ENCODE peak calls at places on chromosomes 5 and 9, in seven cellular contexts. N is NCI-H2029 treated with DMSO at 0.1 percent for 48 hours, A is T follicular helper cell, X is A549, P is left ventricle myocardium inferior, T is EL, E is dorsolateral prefrontal cortex. M is an unnamed sample.

GRCh38 chr5:2751592-2752021 is at the start of gene IRX2:
- DNase-seq in E (no peak), N (peak; percentile 87), P (peak; percentile 79), A (no peak), X (peak; percentile 44), T (peak; percentile 97), M (peak; percentile 88)

GRCh38 chr5:122129332-122129731 is at the start of gene ZNF474:
- DNase-seq in X (no peak), T (peak; percentile 94), N (no peak), A (no peak), P (no peak), E (no peak), M (no peak)

GRCh38 chr5:14168139-14168792 is 25.1 kb downstream of the TRIO start:
- DNase-seq in E (no peak), P (no peak), N (no peak), X (no peak), A (no peak), T (peak; percentile 50), M (no peak)

GRCh38 chr9:69200071-69200470 is 26.0 kb downstream of the TJP2 start:
- DNase-seq in P (no peak), X (no peak), A (no peak), N (no peak), E (no peak), T (peak; percentile 28), M (no peak)

GRCh38 chr5:170266570-170267379 is 30.8 kb downstream of the LCP2 start:
- DNase-seq in N (no peak), P (no peak), T (no peak), X (no peak), E (no peak), A (peak; percentile 60), M (no peak)

GRCh38 chr9:6229604-6230003 is 14.0 kb downstream of the IL33 start:
- DNase-seq in E (no peak), X (no peak), A (no peak), P (no peak), N (peak; percentile 37), T (no peak), M (no peak)

GRCh38 chr5:132496631-132497487 is 6.3 kb upstream of the IRF1 start:
- DNase-seq in N (no peak), P (peak; percentile 93), A (no peak), X (peak; percentile 83), T (peak; percentile 92), E (peak; percentile 74), M (peak; percentile 95)

GRCh38 chr9:6758418-6759113 is 793 bp downstream of the KDM4C start:
- DNase-seq in X (peak; percentile 50), E (peak; percentile 60), P (peak; percentile 39), T (peak; percentile 36), N (no peak), A (peak; percentile 39), M (no peak)

GRCh38 chr5:51389326-51389581 is 6.0 kb downstream of the ISL1 start:
- DNase-seq in A (no peak), E (no peak), N (no peak), T (no peak), P (no peak), X (no peak), M (peak; percentile 34)

GRCh38 chr9:12813960-12814876 is 39.4 kb downstream of the LURAP1L start:
- DNase-seq in E (no peak), N (peak; percentile 30), T (peak; percentile 99), X (peak; percentile 71), A (no peak), P (no peak), M (no peak)

GRCh38 chr9:113558632-113559502 is 95.3 kb downstream of the RGS3 start:
- DNase-seq in E (peak; percentile 37), N (peak; percentile 32), X (no peak), A (no peak), P (peak; percentile 88), T (peak; percentile 72), M (peak; percentile 90)

GRCh38 chr9:13013976-13014375 is 239.2 kb downstream of the LURAP1L start:
- DNase-seq in N (no peak), A (no peak), E (no peak), X (no peak), P (no peak), T (peak; percentile 6), M (no peak)

GRCh38 chr9:71683598-71684235 is 84.6 kb downstream of the CEMIP2 start:
- DNase-seq in N (no peak), P (no peak), E (no peak), T (peak; percentile 86), A (no peak), X (no peak), M (no peak)

GRCh38 chr5:168939887-168940534 is 360.8 kb upstream of the PANK3 start:
- DNase-seq in A (no peak), T (no peak), E (no peak), X (no peak), P (no peak), N (no peak), M (no peak)

GRCh38 chr9:99778308-99778707 is 43.4 kb upstream of the NR4A3 start:
- DNase-seq in N (no peak), E (no peak), X (peak; percentile 20), T (peak; percentile 79), P (no peak), A (no peak), M (no peak)

GRCh38 chr5:167488371-167488770 is 803.1 kb upstream of the WWC1 start:
- DNase-seq in E (no peak), P (no peak), N (no peak), X (no peak), A (no peak), T (peak; percentile 1), M (no peak)

GRCh38 chr5:149552761-149553160 is 1.5 kb upstream of the CSNK1A1 start:
- DNase-seq in P (no peak), T (no peak), A (no peak), N (no peak), X (no peak), E (no peak), M (no peak)

GRCh38 chr9:131276891-131277672 is 772 bp upstream of the FAM78A start:
- DNase-seq in X (no peak), E (no peak), A (peak; percentile 29), N (no peak), T (no peak), P (no peak), M (no peak)

GRCh38 chr5:136018814-136019777 is 9.7 kb upstream of the TGFBI start:
- DNase-seq in N (no peak), A (no peak), X (no peak), T (peak; percentile 99), P (no peak), E (no peak), M (no peak)

GRCh38 chr5:135391869-135392255 is 7.2 kb downstream of the MACROH2A1 start:
- DNase-seq in P (no peak), N (no peak), T (no peak), E (no peak), A (no peak), X (no peak), M (peak; percentile 76)

GRCh38 chr5:5422819-5423515 is 490 bp downstream of the ICE1 start:
- DNase-seq in X (no peak), T (peak; percentile 7), E (no peak), N (no peak), A (no peak), P (no peak), M (no peak)

GRCh38 chr9:35790385-35791291 is 753 bp upstream of the NPR2 start:
- DNase-seq in T (peak; percentile 87), P (peak; percentile 67), X (peak; percentile 85), A (peak; percentile 47), N (peak; percentile 81), E (peak; percentile 68), M (peak; percentile 77)

GRCh38 chr9:37969130-37969529 is 65.2 kb upstream of the SLC25A51 start:
- DNase-seq in A (no peak), E (no peak), T (peak; percentile 54), N (no peak), X (peak; percentile 36), P (peak; percentile 57), M (no peak)

GRCh38 chr5:63125862-63126261 is 547.2 kb downstream of the LRRC70 start:
- DNase-seq in T (peak; percentile 40), E (no peak), X (peak; percentile 28), P (no peak), N (no peak), A (no peak), M (no peak)

GRCh38 chr5:172881691-172882370 is 47.8 kb downstream of the ERGIC1 start:
- DNase-seq in E (no peak), P (no peak), A (no peak), X (no peak), T (peak; percentile 82), N (no peak), M (no peak)

GRCh38 chr9:3906437-3907213 is 380.8 kb upstream of the RFX3 start:
- DNase-seq in E (no peak), P (no peak), N (no peak), X (peak; percentile 12), A (no peak), T (peak; percentile 91), M (no peak)

GRCh38 chr9:23073136-23073535 is 626.5 kb downstream of the DMRTA1 start:
- DNase-seq in N (no peak), X (no peak), T (no peak), A (no peak), P (no peak), E (no peak), M (no peak)

GRCh38 chr9:2299156-2299842 is 284.2 kb downstream of the SMARCA2 start:
- DNase-seq in N (peak; percentile 73), A (no peak), P (no peak), T (no peak), X (no peak), E (no peak), M (no peak)

GRCh38 chr5:14414615-14415515 is 166.7 kb upstream of the OTULINL start:
- DNase-seq in P (no peak), E (no peak), T (no peak), N (no peak), X (no peak), A (no peak), M (no peak)

GRCh38 chr5:8827701-8828100 is 718.2 kb downstream of the SEMA5A start:
- DNase-seq in X (no peak), N (no peak), A (no peak), P (no peak), T (no peak), E (no peak), M (no peak)

GRCh38 chr5:123344819-123345426 is 78.3 kb downstream of the CEP120 start:
- DNase-seq in P (no peak), T (peak; percentile 31), X (peak; percentile 2), N (peak; percentile 19), A (no peak), E (no peak), M (no peak)

GRCh38 chr9:73178044-73178443 is 26.4 kb downstream of the ANXA1 start:
- DNase-seq in T (no peak), P (no peak), E (no peak), X (no peak), A (no peak), N (no peak), M (no peak)

GRCh38 chr5:13987843-13988464 is 43.5 kb upstream of the DNAH5 start:
- DNase-seq in P (no peak), N (peak; percentile 63), T (peak; percentile 82), E (peak; percentile 43), A (no peak), X (peak; percentile 71), M (no peak)

GRCh38 chr5:173056783-173057061 is 570 bp downstream of the CREBRF start:
- DNase-seq in A (no peak), T (no peak), N (no peak), E (no peak), P (peak; percentile 84), X (peak; percentile 61), M (no peak)

GRCh38 chr9:7259544-7260241 is 501.9 kb downstream of the KDM4C start:
- DNase-seq in P (no peak), X (no peak), N (no peak), T (no peak), A (no peak), E (no peak), M (no peak)

GRCh38 chr5:1380910-1381309 is 36.0 kb upstream of the CLPTM1L start:
- DNase-seq in T (no peak), A (no peak), P (no peak), X (no peak), N (no peak), E (no peak), M (no peak)

GRCh38 chr9:34650816-34651215 is 1.2 kb upstream of the IL11RA start:
- DNase-seq in P (no peak), T (no peak), X (no peak), N (no peak), E (peak; percentile 62), A (no peak), M (no peak)

M was measured in Right ventricle myocardium inferior.